ENCODE peak calls at places on chromosomes 11 and 22, in six cellular contexts. Y is GM13977; Z is neural progenitor cell; R is tibial nerve; K is CD8-positive, alpha-beta T cell; C is kidney. H is an unnamed sample.

GRCh38 chr22:48035897-48036296 is 1273.4 kb downstream of the TBC1D22A start:
- DNase-seq in Y (no peak), Z (no peak), R (no peak), K (no peak), C (no peak), H (no peak)

GRCh38 chr11:82056450-82056849 is 677.2 kb downstream of the FAM181B start:
- DNase-seq in Y (no peak), Z (no peak), R (no peak), K (no peak), C (no peak), H (no peak)

GRCh38 chr11:34161812-34162506 is 56.5 kb downstream of the NAT10 start:
- DNase-seq in Y (peak), Z (no peak), R (no peak), K (peak), C (no peak), H (no peak)

GRCh38 chr11:123408619-123409455 is 21.2 kb upstream of the GRAMD1B start:
- DNase-seq in Y (no peak), Z (no peak), R (no peak), K (no peak), C (no peak), H (no peak)

GRCh38 chr22:19941365-19942070 is at the start of the genes COMT and TXNRD2:
- DNase-seq in Y (peak), Z (no peak), R (peak), K (peak), C (peak), H (peak)

GRCh38 chr11:2739531-2740274 is 39.9 kb upstream of the KCNQ1OT1 start:
- DNase-seq in Y (no peak), Z (no peak), R (no peak), K (no peak), C (peak), H (no peak)

GRCh38 chr11:114161486-114162250 is 102.2 kb downstream of the ZBTB16 start:
- DNase-seq in Y (no peak), Z (no peak), R (no peak), K (no peak), C (peak), H (no peak)

GRCh38 chr11:34063061-34063795 is 11.7 kb downstream of the CAPRIN1 start:
- DNase-seq in Y (no peak), Z (no peak), R (no peak), K (no peak), C (no peak), H (no peak)

GRCh38 chr11:13502492-13502891 is 6.7 kb upstream of the PTH start:
- DNase-seq in Y (no peak), Z (no peak), R (no peak), K (no peak), C (no peak), H (no peak)

GRCh38 chr22:37199103-37199838 is 11.2 kb upstream of the C1QTNF6 start:
- DNase-seq in Y (peak), Z (peak), R (peak), K (peak), C (peak), H (peak)

GRCh38 chr11:13883042-13883441 is 79.5 kb upstream of the SPON1 start:
- DNase-seq in Y (no peak), Z (no peak), R (no peak), K (no peak), C (no peak), H (no peak)

GRCh38 chr22:29167032-29167911 is 38.4 kb upstream of the EMID1 start:
- DNase-seq in Y (peak), Z (no peak), R (no peak), K (peak), C (peak), H (peak)

GRCh38 chr11:78460468-78460867 is 42.8 kb upstream of the GAB2 start:
- DNase-seq in Y (peak), Z (no peak), R (no peak), K (no peak), C (no peak), H (peak)

GRCh38 chr11:121035169-121035755 is 11.4 kb downstream of the TBCEL start:
- DNase-seq in Y (no peak), Z (no peak), R (no peak), K (no peak), C (no peak), H (no peak)

GRCh38 chr11:11464555-11464954 is 111.5 kb upstream of the CSNK2A3 start:
- DNase-seq in Y (no peak), Z (no peak), R (no peak), K (no peak), C (no peak), H (no peak)

GRCh38 chr11:61596539-61596938 is 15.7 kb upstream of the SYT7 start:
- DNase-seq in Y (no peak), Z (no peak), R (no peak), K (no peak), C (no peak), H (no peak)

GRCh38 chr22:33401291-33401690 is 343.1 kb upstream of the SYN3 start:
- DNase-seq in Y (no peak), Z (no peak), R (no peak), K (no peak), C (no peak), H (no peak)

GRCh38 chr11:41498726-41499125 is 39.3 kb upstream of the LRRC4C start:
- DNase-seq in Y (no peak), Z (no peak), R (no peak), K (no peak), C (no peak), H (no peak)

GRCh38 chr22:49689858-49690257 is 137.8 kb downstream of the BRD1 start:
- DNase-seq in Y (no peak), Z (no peak), R (no peak), K (no peak), C (no peak), H (no peak)

GRCh38 chr11:44199298-44199697 is 103.8 kb downstream of the EXT2 start:
- DNase-seq in Y (no peak), Z (no peak), R (no peak), K (no peak), C (no peak), H (no peak)

GRCh38 chr22:21933899-21934298 is 18.7 kb downstream of the PPM1F start:
- DNase-seq in Y (no peak), Z (no peak), R (no peak), K (no peak), C (no peak), H (no peak)

GRCh38 chr11:115182282-115182952 is 321.8 kb downstream of the CADM1 start:
- DNase-seq in Y (no peak), Z (no peak), R (no peak), K (no peak), C (no peak), H (no peak)

GRCh38 chr11:16186680-16187079 is 169.7 kb downstream of the SOX6 start:
- DNase-seq in Y (no peak), Z (no peak), R (no peak), K (no peak), C (no peak), H (no peak)

GRCh38 chr11:65432686-65433582 is 10.3 kb downstream of the NEAT1 start:
- DNase-seq in Y (no peak), Z (no peak), R (no peak), K (no peak), C (no peak), H (no peak)

GRCh38 chr11:103735497-103736032 is 300.9 kb upstream of the DDI1 start:
- DNase-seq in Y (no peak), Z (no peak), R (no peak), K (no peak), C (no peak), H (no peak)
- TF ChIP-seq CTCF in Y (no peak), Z (no peak), R (no peak), K (no peak), C (no peak), H (no peak)

GRCh38 chr11:67237574-67237973 is 28.7 kb upstream of the GRK2 start:
- DNase-seq in Y (no peak), Z (no peak), R (no peak), K (no peak), C (no peak), H (no peak)

GRCh38 chr11:67238894-67239794 is 27.1 kb upstream of the GRK2 start:
- DNase-seq in Y (no peak), Z (peak), R (no peak), K (no peak), C (no peak), H (no peak)

GRCh38 chr11:67242548-67242947 is 23.7 kb upstream of the GRK2 start:
- DNase-seq in Y (no peak), Z (no peak), R (no peak), K (no peak), C (no peak), H (no peak)

GRCh38 chr11:67239795-67240574 is 26.3 kb upstream of the GRK2 start:
- DNase-seq in Y (peak), Z (peak), R (peak), K (peak), C (peak), H (peak)

DNA sequence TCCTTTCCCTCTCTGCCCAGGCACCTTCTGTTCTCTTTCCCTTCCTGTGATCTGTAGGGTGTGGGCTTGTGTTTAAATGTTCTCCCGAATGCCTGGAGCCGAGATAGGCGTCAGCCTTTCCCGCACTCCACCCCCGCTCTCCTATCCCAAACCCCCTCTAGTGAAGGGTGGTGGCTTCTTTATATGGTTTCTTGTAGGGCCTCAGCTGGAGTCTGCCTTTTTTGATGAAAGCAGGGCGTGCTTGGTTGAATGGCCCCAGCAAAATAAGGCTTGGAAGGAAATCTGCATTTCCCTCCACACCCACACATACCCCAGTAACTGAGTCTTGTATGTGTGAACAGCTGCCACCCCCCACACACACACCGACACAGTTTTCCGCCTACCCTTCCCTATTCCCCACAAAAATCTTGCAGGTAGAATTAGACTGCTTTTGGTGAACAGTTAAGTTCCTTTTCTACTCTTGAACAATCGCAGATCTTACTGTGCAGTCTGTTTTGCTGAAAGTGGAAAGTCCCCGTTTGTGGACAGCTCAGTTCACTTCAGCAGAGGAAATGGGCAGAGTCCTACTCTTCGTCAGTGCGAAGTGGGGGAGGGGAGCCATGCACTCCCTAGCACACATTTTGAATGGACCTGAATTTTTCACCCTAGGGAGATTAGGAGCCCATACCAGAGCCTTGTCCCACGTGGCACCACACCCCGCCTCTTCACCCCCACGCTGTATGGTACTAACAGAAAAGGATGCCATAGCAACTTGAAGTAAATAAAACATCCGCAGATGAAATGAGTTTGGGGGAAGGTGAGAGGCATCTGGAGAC is 25.5 kb upstream of the GRK2 start:
- DNase-seq in Y (peak), Z (peak), R (no peak), K (peak), C (peak), H (peak)
- TF ChIP-seq CTCF in Y (no peak), Z (no peak), R (no peak), K (no peak), C (no peak), H (no peak)

GRCh38 chr22:45865561-45866397 is 111.2 kb downstream of the WNT7B start:
- DNase-seq in Y (no peak), Z (no peak), R (no peak), K (no peak), C (peak), H (no peak)

GRCh38 chr22:45864959-45865496 is 111.9 kb downstream of the WNT7B start:
- DNase-seq in Y (no peak), Z (no peak), R (no peak), K (no peak), C (peak), H (no peak)

GRCh38 chr22:45861259-45861658 is 115.7 kb downstream of the WNT7B start:
- DNase-seq in Y (no peak), Z (no peak), R (no peak), K (no peak), C (no peak), H (no peak)

GRCh38 chr22:45866398-45867117 is 110.4 kb downstream of the WNT7B start:
- DNase-seq in Y (no peak), Z (peak), R (no peak), K (no peak), C (peak), H (peak)

DNA sequence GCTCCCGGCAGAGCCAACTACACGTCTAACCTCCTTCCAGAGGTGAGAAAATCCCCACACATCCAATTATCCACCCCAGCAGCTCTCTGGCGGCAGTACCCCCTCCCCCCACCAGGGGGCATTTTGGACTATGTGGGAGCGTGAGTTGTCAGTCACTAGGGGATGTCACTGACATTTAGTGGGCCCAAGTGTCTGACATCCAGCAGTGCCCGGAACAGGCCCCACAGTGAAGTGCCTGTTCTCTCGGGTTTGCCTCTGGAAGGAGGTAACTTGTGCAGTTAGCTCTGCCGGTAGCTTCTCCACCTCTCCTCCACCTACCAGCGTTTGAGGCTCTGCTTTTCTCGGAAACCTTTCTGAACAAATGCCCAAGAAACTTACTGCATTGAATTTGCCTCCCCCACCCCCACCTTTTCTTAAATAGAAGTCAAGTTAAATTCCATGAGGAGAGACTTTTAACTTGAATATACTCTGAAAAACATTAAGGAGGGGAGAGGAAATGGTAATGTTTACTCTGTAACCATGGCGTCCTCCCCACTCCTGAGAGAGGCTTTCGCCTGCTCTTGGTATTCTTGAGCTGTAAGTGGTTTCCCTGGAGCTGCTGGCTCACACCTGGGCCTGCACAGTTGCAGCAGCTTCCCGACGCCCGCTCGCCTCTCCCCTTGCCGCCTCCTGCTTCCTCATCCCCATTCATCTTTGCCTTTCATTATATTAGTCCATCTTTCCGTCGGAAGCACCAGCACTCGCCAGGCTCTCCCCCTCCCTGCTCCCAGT is 112.8 kb downstream of the WNT7B start:
- DNase-seq in Y (peak), Z (peak), R (peak), K (peak), C (peak), H (peak)
- TF ChIP-seq CTCF in Y (peak), Z (peak), R (peak), K (peak), C (peak), H (peak)

GRCh38 chr22:18070556-18071306 is 7.1 kb upstream of the PEX26 start:
- DNase-seq in Y (no peak), Z (no peak), R (no peak), K (no peak), C (no peak), H (no peak)
- TF ChIP-seq CTCF in Y (peak), Z (peak), R (no peak), K (no peak), C (no peak), H (peak)

GRCh38 chr11:8914661-8915018 is 3.7 kb downstream of the AKIP1 start:
- DNase-seq in Y (no peak), Z (no peak), R (no peak), K (no peak), C (no peak), H (no peak)
- TF ChIP-seq CTCF in Y (no peak), Z (no peak), R (no peak), K (peak), C (no peak), H (no peak)

H was measured in GM13976.